ENCODE peak calls at places on chromosomes 2 and 18, in nine cellular contexts. J is activated gamma-delta T cell, W is M059J, R is SW 1271, S is frontal cortex, D is NCI-H1436, V is EL, K is SJSA1, X is NCI-H1105 treated with DMSO at 0.1 percent for 48 hours. T is an unnamed sample.

GRCh38 chr2:23545811-23546210 is 160.8 kb downstream of the KLHL29 start:
- DNase-seq in J (no peak), W (no peak), R (no peak), S (no peak), D (no peak), V (no peak), K (no peak), X (no peak), T (no peak)

GRCh38 chr2:207239222-207239674 is 73.5 kb upstream of the KLF7 start:
- DNase-seq in J (no peak), W (peak; percentile 99), R (no peak), S (no peak), D (no peak), V (peak; percentile 100), K (peak; percentile 91), X (no peak), T (no peak)

GRCh38 chr2:120388222-120389035 is 42.5 kb downstream of the INHBB start:
- DNase-seq in J (no peak), W (no peak), R (no peak), S (no peak), D (no peak), V (no peak), K (no peak), X (no peak), T (no peak)

GRCh38 chr2:226725096-226725495 is 74.5 kb downstream of the IRS1 start:
- DNase-seq in J (no peak), W (no peak), R (no peak), S (no peak), D (no peak), V (no peak), K (no peak), X (no peak), T (no peak)

GRCh38 chr2:226427538-226428307 is 371.9 kb downstream of the IRS1 start:
- DNase-seq in J (no peak), W (peak; percentile 95), R (peak; percentile 86), S (no peak), D (no peak), V (peak; percentile 95), K (peak; percentile 82), X (no peak), T (no peak)

GRCh38 chr18:74190086-74190485 is 41.8 kb downstream of the TIMM21 start:
- DNase-seq in J (no peak), W (peak; percentile 34), R (no peak), S (no peak), D (peak; percentile 15), V (no peak), K (no peak), X (peak; percentile 10), T (no peak)

GRCh38 chr2:3605013-3605961 is 10.4 kb downstream of the COLEC11 start:
- DNase-seq in J (no peak), W (peak; percentile 55), R (peak; percentile 26), S (peak; percentile 60), D (peak; percentile 98), V (no peak), K (no peak), X (no peak), T (peak; percentile 60)

GRCh38 chr18:59706499-59706898 is 9.3 kb upstream of the CCBE1 start:
- DNase-seq in J (no peak), W (no peak), R (no peak), S (no peak), D (no peak), V (peak; percentile 13), K (no peak), X (no peak), T (no peak)

GRCh38 chr2:197889041-197889440 is 84.6 kb downstream of the PLCL1 start:
- DNase-seq in J (no peak), W (no peak), R (peak; percentile 11), S (no peak), D (no peak), V (peak; percentile 79), K (no peak), X (no peak), T (no peak)

GRCh38 chr2:203909946-203910476 is 26.6 kb upstream of the ICOS start:
- DNase-seq in J (no peak), W (no peak), R (no peak), S (no peak), D (no peak), V (no peak), K (no peak), X (no peak), T (no peak)

GRCh38 chr2:180063494-180063893 is 56.4 kb upstream of the CWC22 start:
- DNase-seq in J (no peak), W (peak; percentile 3), R (no peak), S (no peak), D (no peak), V (no peak), K (no peak), X (no peak), T (no peak)

T was measured in hypothalamus.